ENCODE peak calls at places on chromosomes 3 and 15, in six cellular contexts. One of them, this sample, is unnamed.

GRCh38 chr3:61562810-61563613 is 1.6 kb downstream of the PTPRG start:
- DNase-seq in HCT116: no peak
- DNase-seq in neural progenitor cell: peak; percentile 66
- DNase-seq in GM23248: peak; percentile 66
- DNase-seq in PC-3: no peak
- DNase-seq in SK-N-SH: peak; percentile 60
- DNase-seq in this sample: peak; percentile 24

GRCh38 chr3:59922226-59922625 is 872.4 kb upstream of the CFAP20DC start:
- DNase-seq in HCT116: no peak
- DNase-seq in neural progenitor cell: no peak
- DNase-seq in GM23248: no peak
- DNase-seq in PC-3: no peak
- DNase-seq in SK-N-SH: no peak
- DNase-seq in this sample: no peak

GRCh38 chr3:48563382-48563918 is at the start of gene UCN2:
- DNase-seq in HCT116: no peak
- DNase-seq in neural progenitor cell: no peak
- DNase-seq in GM23248: peak; percentile 67
- DNase-seq in PC-3: no peak
- DNase-seq in SK-N-SH: no peak
- DNase-seq in this sample: no peak

GRCh38 chr3:135106445-135106844 is 311.4 kb downstream of the EPHB1 start:
- DNase-seq in HCT116: no peak
- DNase-seq in neural progenitor cell: peak; percentile 84
- DNase-seq in GM23248: peak; percentile 55
- DNase-seq in PC-3: peak; percentile 32
- DNase-seq in SK-N-SH: no peak
- DNase-seq in this sample: peak; percentile 34

GRCh38 chr15:48086582-48086981 is 34.2 kb upstream of the SLC24A5 start:
- DNase-seq in HCT116: no peak
- DNase-seq in neural progenitor cell: no peak
- DNase-seq in GM23248: peak; percentile 24
- DNase-seq in PC-3: no peak
- DNase-seq in SK-N-SH: no peak
- DNase-seq in this sample: no peak

GRCh38 chr15:39504812-39505211 is 76.1 kb upstream of the THBS1 start:
- DNase-seq in HCT116: no peak
- DNase-seq in neural progenitor cell: no peak
- DNase-seq in GM23248: peak; percentile 93
- DNase-seq in PC-3: peak; percentile 78
- DNase-seq in SK-N-SH: no peak
- DNase-seq in this sample: no peak

GRCh38 chr3:72255736-72256559 is 471.0 kb upstream of the PROK2 start:
- DNase-seq in HCT116: no peak
- DNase-seq in neural progenitor cell: no peak
- DNase-seq in GM23248: no peak
- DNase-seq in PC-3: no peak
- DNase-seq in SK-N-SH: peak; percentile 91
- DNase-seq in this sample: peak; percentile 89

GRCh38 chr15:26758079-26758478 is 14.8 kb downstream of the GABRB3 start:
- DNase-seq in HCT116: no peak
- DNase-seq in neural progenitor cell: no peak
- DNase-seq in GM23248: no peak
- DNase-seq in PC-3: no peak
- DNase-seq in SK-N-SH: no peak
- DNase-seq in this sample: no peak

GRCh38 chr3:39150803-39151631 is 2.4 kb downstream of the CSRNP1 start:
- DNase-seq in HCT116: no peak
- DNase-seq in neural progenitor cell: peak; percentile 76
- DNase-seq in GM23248: peak; percentile 96
- DNase-seq in PC-3: peak; percentile 93
- DNase-seq in SK-N-SH: peak; percentile 49
- DNase-seq in this sample: peak; percentile 27

GRCh38 chr15:79608041-79608440 is 175.9 kb downstream of the MINAR1 start:
- DNase-seq in HCT116: no peak
- DNase-seq in neural progenitor cell: no peak
- DNase-seq in GM23248: no peak
- DNase-seq in PC-3: no peak
- DNase-seq in SK-N-SH: peak; percentile 33
- DNase-seq in this sample: no peak

GRCh38 chr15:78685157-78685830 is 44.3 kb upstream of the CHRNB4 start:
- DNase-seq in HCT116: no peak
- DNase-seq in neural progenitor cell: no peak
- DNase-seq in GM23248: no peak
- DNase-seq in PC-3: no peak
- DNase-seq in SK-N-SH: peak; percentile 32
- DNase-seq in this sample: no peak

GRCh38 chr15:57969355-57969754 is 96.2 kb downstream of the ALDH1A2 start:
- DNase-seq in HCT116: no peak
- DNase-seq in neural progenitor cell: peak; percentile 27
- DNase-seq in GM23248: peak; percentile 9
- DNase-seq in PC-3: peak; percentile 49
- DNase-seq in SK-N-SH: no peak
- DNase-seq in this sample: no peak

GRCh38 chr3:142858043-142858442 is 30.8 kb downstream of the PCOLCE2 start:
- DNase-seq in HCT116: no peak
- DNase-seq in neural progenitor cell: no peak
- DNase-seq in GM23248: no peak
- DNase-seq in PC-3: no peak
- DNase-seq in SK-N-SH: no peak
- DNase-seq in this sample: no peak

DNA sequence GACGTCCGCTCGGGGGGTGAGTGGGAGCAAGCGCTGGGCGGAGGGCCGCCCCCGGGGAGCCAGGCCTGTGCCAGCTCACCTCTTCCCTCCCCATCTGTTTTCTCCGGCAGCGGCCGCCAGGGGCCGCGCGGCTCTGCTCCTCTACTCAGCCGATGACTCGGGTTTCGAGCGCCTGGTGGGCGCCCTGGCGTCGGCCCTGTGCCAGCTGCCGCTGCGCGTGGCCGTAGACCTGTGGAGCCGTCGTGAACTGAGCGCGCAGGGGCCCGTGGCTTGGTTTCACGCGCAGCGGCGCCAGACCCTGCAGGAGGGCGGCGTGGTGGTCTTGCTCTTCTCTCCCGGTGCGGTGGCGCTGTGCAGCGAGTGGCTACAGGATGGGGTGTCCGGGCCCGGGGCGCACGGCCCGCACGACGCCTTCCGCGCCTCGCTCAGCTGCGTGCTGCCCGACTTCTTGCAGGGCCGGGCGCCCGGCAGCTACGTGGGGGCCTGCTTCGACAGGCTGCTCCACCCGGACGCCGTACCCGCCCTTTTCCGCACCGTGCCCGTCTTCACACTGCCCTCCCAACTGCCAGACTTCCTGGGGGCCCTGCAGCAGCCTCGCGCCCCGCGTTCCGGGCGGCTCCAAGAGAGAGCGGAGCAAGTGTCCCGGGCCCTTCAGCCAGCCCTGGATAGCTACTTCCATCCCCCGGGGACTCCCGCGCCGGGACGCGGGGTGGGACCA is 632 bp upstream of the CRELD1 start:
- DNase-seq in HCT116: peak; percentile 43
- DNase-seq in neural progenitor cell: peak; percentile 90
- DNase-seq in GM23248: peak; percentile 91
- DNase-seq in PC-3: peak; percentile 84
- DNase-seq in SK-N-SH: peak; percentile 92
- DNase-seq in this sample: peak; percentile 83
- H3K9ac ChIP-seq in HCT116: peak overlapping the region; percentile 73
- H3K9ac ChIP-seq in neural progenitor cell: peak overlapping the region; percentile 65
- H3K9ac ChIP-seq in GM23248: peak overlapping the region; percentile 86
- H3K9ac ChIP-seq in PC-3: peak overlapping the region; percentile 81
- H3K9ac ChIP-seq in SK-N-SH: peak overlapping the region; percentile 83
- H3K9ac ChIP-seq in this sample: peak overlapping the region; percentile 81

DNA sequence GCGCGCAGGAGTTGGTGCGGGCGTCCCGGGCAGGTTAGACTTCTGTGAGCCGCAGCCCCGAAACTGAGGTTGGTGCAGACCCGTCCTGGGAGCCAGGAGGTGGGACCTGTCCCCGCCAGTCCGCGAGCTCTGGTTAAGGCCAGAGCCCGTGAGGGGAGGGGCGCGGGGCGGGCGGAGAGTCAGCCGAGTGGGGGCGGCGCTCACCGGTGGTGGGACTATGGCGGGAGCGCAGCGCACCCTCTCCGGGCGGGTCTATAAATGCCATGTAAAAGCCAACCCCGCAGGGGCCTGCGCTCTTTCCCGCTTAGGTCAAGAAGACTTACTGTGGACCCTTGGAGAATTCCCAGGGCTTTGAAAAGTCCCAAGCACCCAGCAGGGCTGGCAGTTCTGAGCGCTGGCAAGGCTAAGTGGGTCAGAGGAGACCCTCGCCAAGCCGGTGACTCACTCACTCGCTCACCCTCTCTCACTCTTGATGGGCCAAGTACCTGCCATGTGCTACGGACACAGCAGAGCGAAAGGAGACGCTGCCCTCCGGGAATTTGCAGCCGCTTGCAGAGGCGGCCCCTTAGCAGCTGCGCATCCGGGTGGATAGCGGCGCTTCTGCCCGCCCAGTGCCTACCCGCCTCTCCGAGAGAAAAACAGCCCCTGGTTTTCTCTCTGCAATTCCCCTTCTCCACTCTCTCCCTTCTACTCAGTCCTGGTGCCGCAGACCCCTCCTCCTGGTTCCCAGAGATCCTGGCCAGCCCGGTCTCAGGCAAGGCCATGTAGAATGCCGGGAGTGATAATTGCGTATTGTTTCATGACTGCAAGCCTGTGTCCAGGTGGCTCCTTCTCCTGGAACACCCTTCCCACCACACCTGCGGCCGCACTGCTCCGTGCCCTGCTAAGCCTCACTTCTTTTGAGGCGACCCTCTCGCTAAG is at the start of gene ALDH1L1:
- DNase-seq in HCT116: no peak
- DNase-seq in neural progenitor cell: peak; percentile 84
- DNase-seq in GM23248: peak; percentile 13
- DNase-seq in PC-3: no peak
- DNase-seq in SK-N-SH: peak; percentile 76
- DNase-seq in this sample: no peak
- H3K4me2 ChIP-seq in HCT116: no peak within 1 kb of the TSS
- H3K4me2 ChIP-seq in neural progenitor cell: peak within 1 kb of the TSS; percentile 86
- H3K4me2 ChIP-seq in GM23248: no peak within 1 kb of the TSS
- H3K4me2 ChIP-seq in PC-3: no peak within 1 kb of the TSS
- H3K4me2 ChIP-seq in SK-N-SH: peak within 1 kb of the TSS; percentile 73
- H3K4me2 ChIP-seq in this sample: no peak within 1 kb of the TSS

GRCh38 chr15:99906793-99907192 is 173.6 kb upstream of the LYSMD4 start:
- DNase-seq in HCT116: no peak
- DNase-seq in neural progenitor cell: no peak
- DNase-seq in GM23248: no peak
- DNase-seq in PC-3: no peak
- DNase-seq in SK-N-SH: no peak
- DNase-seq in this sample: no peak
- TF ChIP-seq EZH2phosphoT487 in HCT116: no peak
- TF ChIP-seq EZH2phosphoT487 in neural progenitor cell: no peak
- TF ChIP-seq EZH2phosphoT487 in GM23248: no peak
- TF ChIP-seq EZH2phosphoT487 in PC-3: no peak
- TF ChIP-seq EZH2phosphoT487 in SK-N-SH: no peak
- TF ChIP-seq EZH2phosphoT487 in this sample: no peak

GRCh38 chr3:51535146-51536019 is 3.1 kb upstream of the RAD54L2 start:
- DNase-seq in HCT116: no peak
- DNase-seq in neural progenitor cell: no peak
- DNase-seq in GM23248: no peak
- DNase-seq in PC-3: no peak
- DNase-seq in SK-N-SH: no peak
- DNase-seq in this sample: no peak
- H3K9ac ChIP-seq in HCT116: no peak overlapping the region
- H3K9ac ChIP-seq in neural progenitor cell: no peak overlapping the region
- H3K9ac ChIP-seq in GM23248: no peak overlapping the region
- H3K9ac ChIP-seq in PC-3: no peak overlapping the region
- H3K9ac ChIP-seq in SK-N-SH: no peak overlapping the region
- H3K9ac ChIP-seq in this sample: no peak overlapping the region